ENCODE peak calls at places on chromosomes 11 and 22, in seven cellular contexts. U is activated CD8-positive, alpha-beta memory T cell treated with anti-CD3 and anti-CD28 coated beads for 48 hours; E is prostate gland; G is cerebellum; S is endothelial cell; I is lower lobe of right lung; A is stimulated activated naive B cell treated with anti-CD40 and anti-IgM and Interleukin-4, amounts not matched to agents 10 μg/mL and 1 μg/mL and 100 μg/mL, for 72 hours. O is an unnamed sample.

GRCh38 chr22:27989758-27990450 is 70.8 kb upstream of the PITPNB start:
- DNase-seq in U (no peak), E (no peak), G (no peak), S (no peak), I (peak; percentile 37), A (no peak), O (no peak)

GRCh38 chr11:116373545-116373944 is 399.2 kb downstream of the BUD13 start:
- DNase-seq in U (no peak), E (no peak), G (no peak), S (no peak), I (no peak), A (no peak), O (no peak)

GRCh38 chr22:19179472-19180048 is 1.0 kb upstream of the SLC25A1 start:
- DNase-seq in U (no peak), E (peak; percentile 75), G (peak; percentile 80), S (peak; percentile 71), I (peak; percentile 83), A (peak; percentile 54), O (peak; percentile 85)

GRCh38 chr11:27008811-27009535 is 15.1 kb downstream of the FIBIN start:
- DNase-seq in U (no peak), E (no peak), G (no peak), S (no peak), I (no peak), A (no peak), O (no peak)

GRCh38 chr11:107785401-107785800 is 73.2 kb downstream of the SLC35F2 start:
- DNase-seq in U (peak; percentile 2), E (no peak), G (no peak), S (no peak), I (no peak), A (no peak), O (no peak)

GRCh38 chr11:94662065-94662779 is 95.1 kb downstream of the PIWIL4 start:
- DNase-seq in U (no peak), E (no peak), G (no peak), S (no peak), I (no peak), A (no peak), O (no peak)

GRCh38 chr22:36617694-36618522 is 85.6 kb downstream of the CACNG2 start:
- DNase-seq in U (no peak), E (no peak), G (peak; percentile 21), S (no peak), I (no peak), A (no peak), O (no peak)

GRCh38 chr22:49825944-49826602 is 1.6 kb downstream of the BRD1 start:
- DNase-seq in U (peak; percentile 51), E (no peak), G (no peak), S (no peak), I (peak; percentile 50), A (no peak), O (no peak)

GRCh38 chr11:57131080-57131790 is 50.5 kb upstream of the LRRC55 start:
- DNase-seq in U (no peak), E (peak; percentile 10), G (no peak), S (peak; percentile 60), I (no peak), A (no peak), O (no peak)

GRCh38 chr11:57500526-57500925 is 15.0 kb downstream of the SLC43A1 start:
- DNase-seq in U (no peak), E (no peak), G (no peak), S (no peak), I (no peak), A (no peak), O (no peak)

GRCh38 chr22:25774575-25775026 is 32.6 kb downstream of the MYO18B start:
- DNase-seq in U (no peak), E (no peak), G (peak; percentile 35), S (peak; percentile 62), I (no peak), A (no peak), O (peak; percentile 31)

GRCh38 chr11:130909650-130910049 is 6.6 kb downstream of the SNX19 start:
- DNase-seq in U (no peak), E (no peak), G (no peak), S (no peak), I (no peak), A (no peak), O (no peak)

GRCh38 chr11:2109541-2110019 is 29.6 kb downstream of the IGF2 start:
- DNase-seq in U (no peak), E (no peak), G (no peak), S (peak; percentile 58), I (peak; percentile 45), A (no peak), O (no peak)

GRCh38 chr11:113023228-113023627 is 62.0 kb downstream of the NCAM1 start:
- DNase-seq in U (no peak), E (no peak), G (no peak), S (no peak), I (no peak), A (no peak), O (no peak)

GRCh38 chr11:2701230-2701629 is 1.4 kb upstream of the KCNQ1OT1 start:
- DNase-seq in U (no peak), E (no peak), G (no peak), S (no peak), I (no peak), A (no peak), O (no peak)

GRCh38 chr11:9815486-9816136 is 151.7 kb downstream of the SWAP70 start:
- DNase-seq in U (no peak), E (no peak), G (no peak), S (no peak), I (no peak), A (no peak), O (no peak)

GRCh38 chr22:48700566-48701295 is 1126.9 kb downstream of the BRD1 start:
- DNase-seq in U (no peak), E (no peak), G (no peak), S (no peak), I (peak; percentile 30), A (no peak), O (no peak)

GRCh38 chr11:117734596-117734995 is 62.4 kb downstream of the DSCAML1 start:
- DNase-seq in U (no peak), E (no peak), G (no peak), S (peak; percentile 21), I (no peak), A (no peak), O (no peak)

GRCh38 chr11:46710821-46711269 is 8.2 kb upstream of the F2 start:
- DNase-seq in U (no peak), E (no peak), G (no peak), S (no peak), I (no peak), A (no peak), O (no peak)

O was measured in GM20000.